ENCODE peak calls at places on chromosome 20, in five cellular contexts. H, V, Z, T and R are unnamed samples. For H3K4me1, the result is how much of the 10 kb centered on the place peaks cover.

GRCh38 chr20:62507323-62507722 is 31.5 kb upstream of the GATA5 start:
- DNase-seq in H (peak), V (no peak), Z (no peak), T (no peak), R (no peak)

GRCh38 chr20:16308754-16309153 is 264.5 kb downstream of the KIF16B start:
- DNase-seq in H (no peak), V (no peak), Z (no peak), T (no peak), R (no peak)

GRCh38 chr20:24917797-24918578 is 31.1 kb upstream of the CST7 start:
- DNase-seq in H (peak), V (peak), Z (peak), T (peak), R (peak)

GRCh38 chr20:48155231-48155630 is 369.9 kb upstream of the SULF2 start:
- DNase-seq in H (no peak), V (no peak), Z (no peak), T (no peak), R (no peak)

GRCh38 chr20:24587384-24588046 is 118.1 kb downstream of the SYNDIG1 start:
- DNase-seq in H (no peak), V (peak), Z (no peak), T (no peak), R (no peak)

GRCh38 chr20:43444107-43444506 is 13.6 kb upstream of the SRSF6 start:
- DNase-seq in H (no peak), V (no peak), Z (peak), T (no peak), R (no peak)

GRCh38 chr20:3681931-3682820 is at the start of gene ADAM33:
- DNase-seq in H (peak), V (peak), Z (peak), T (no peak), R (no peak)

GRCh38 chr20:40953856-40954255 is 74.8 kb upstream of the TOP1 start:
- DNase-seq in H (no peak), V (no peak), Z (no peak), T (no peak), R (no peak)

GRCh38 chr20:8007490-8007889 is 12.1 kb downstream of the TMX4 start:
- DNase-seq in H (no peak), V (no peak), Z (no peak), T (no peak), R (no peak)

GRCh38 chr20:33688938-33689424 is 2.8 kb upstream of the E2F1 start:
- DNase-seq in H (peak), V (no peak), Z (no peak), T (no peak), R (no peak)

GRCh38 chr20:3101251-3101650 is 16.7 kb upstream of the AVP start:
- DNase-seq in H (no peak), V (no peak), Z (no peak), T (no peak), R (no peak)

GRCh38 chr20:57986776-57987175 is 241.7 kb downstream of the ANKRD60 start:
- DNase-seq in H (no peak), V (no peak), Z (no peak), T (no peak), R (no peak)

GRCh38 chr20:34040300-34041015 is 46.7 kb downstream of the RALY start:
- DNase-seq in H (peak), V (no peak), Z (no peak), T (no peak), R (no peak)

GRCh38 chr20:17735959-17736621 is 36.3 kb downstream of the BANF2 start:
- DNase-seq in H (no peak), V (no peak), Z (no peak), T (no peak), R (no peak)

GRCh38 chr20:45725134-45725533 is 3.0 kb downstream of the SPINT4 start:
- DNase-seq in H (no peak), V (no peak), Z (no peak), T (no peak), R (no peak)

GRCh38 chr20:20821496-20822260 is 109.2 kb upstream of the RALGAPA2 start:
- DNase-seq in H (no peak), V (peak), Z (peak), T (no peak), R (peak)

GRCh38 chr20:6908673-6909072 is 141.2 kb downstream of the BMP2 start:
- DNase-seq in H (no peak), V (peak), Z (peak), T (no peak), R (peak)

GRCh38 chr20:51640743-51641142 is 98.2 kb upstream of the NFATC2 start:
- DNase-seq in H (no peak), V (no peak), Z (no peak), T (no peak), R (no peak)

GRCh38 chr20:37327748-37328147 is 18.2 kb upstream of the SRC start:
- DNase-seq in H (no peak), V (no peak), Z (no peak), T (no peak), R (no peak)

GRCh38 chr20:37330316-37330715 is 15.6 kb upstream of the SRC start:
- DNase-seq in H (no peak), V (no peak), Z (no peak), T (no peak), R (no peak)

GRCh38 chr20:37328149-37328945 is 17.6 kb upstream of the SRC start:
- DNase-seq in H (no peak), V (no peak), Z (no peak), T (no peak), R (no peak)

GRCh38 chr20:37331060-37331857 is 14.7 kb upstream of the SRC start:
- DNase-seq in H (no peak), V (no peak), Z (no peak), T (no peak), R (no peak)

GRCh38 chr20:37329481-37330165 is 16.3 kb upstream of the SRC start:
- DNase-seq in H (no peak), V (no peak), Z (peak), T (no peak), R (no peak)
- H3K4me1 ChIP-seq in H (under half), V (under half), Z (under half), T (under half), R (under half)

DNA sequence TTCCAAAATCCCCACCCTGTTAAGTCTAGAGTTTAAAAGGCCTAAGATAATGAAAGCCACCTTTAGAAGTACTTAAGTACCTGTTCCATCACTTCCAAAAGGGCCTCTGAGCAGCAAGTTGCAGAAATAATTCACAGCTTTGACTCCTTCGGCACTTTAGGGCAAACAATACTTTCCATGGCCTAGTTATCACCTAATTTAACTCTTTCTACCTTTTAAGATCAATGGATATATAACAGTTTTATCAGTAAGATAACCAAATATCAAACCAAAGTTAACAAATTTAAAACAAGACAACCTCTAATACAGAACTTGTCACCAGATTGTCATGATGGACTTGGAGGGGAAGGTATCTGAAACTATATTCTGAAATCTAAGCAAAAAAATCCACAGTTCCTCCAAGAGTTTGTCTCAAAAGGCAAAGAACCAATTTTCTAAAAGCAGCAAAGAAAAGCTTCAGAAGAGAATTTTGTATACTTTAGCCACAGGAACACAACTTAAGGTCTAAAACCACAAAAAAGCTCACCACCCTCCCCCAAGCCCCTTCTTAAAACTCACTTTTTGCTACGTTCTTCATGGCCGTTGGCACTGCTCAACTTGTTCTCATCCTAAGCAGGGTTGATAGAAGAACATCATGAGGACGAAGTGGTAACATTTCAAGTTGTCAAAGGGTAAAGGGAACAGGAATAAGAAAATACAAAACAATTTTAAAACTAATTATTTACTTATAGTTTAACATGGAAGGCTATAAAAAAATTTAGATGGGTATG is 3.5 kb downstream of the RBM39 start:
- DNase-seq in H (no peak), V (no peak), Z (no peak), T (no peak), R (no peak)
- H3K4me3 ChIP-seq in H (no peak), V (peak), Z (peak), T (no peak), R (no peak)

GRCh38 chr20:32336918-32337347 is 21.2 kb upstream of the ASXL1 start:
- DNase-seq in H (peak), V (no peak), Z (peak), T (peak), R (peak)
- H3K4me1 ChIP-seq in H (under half), V (under half), Z (under half), T (under half), R (under half)

DNA sequence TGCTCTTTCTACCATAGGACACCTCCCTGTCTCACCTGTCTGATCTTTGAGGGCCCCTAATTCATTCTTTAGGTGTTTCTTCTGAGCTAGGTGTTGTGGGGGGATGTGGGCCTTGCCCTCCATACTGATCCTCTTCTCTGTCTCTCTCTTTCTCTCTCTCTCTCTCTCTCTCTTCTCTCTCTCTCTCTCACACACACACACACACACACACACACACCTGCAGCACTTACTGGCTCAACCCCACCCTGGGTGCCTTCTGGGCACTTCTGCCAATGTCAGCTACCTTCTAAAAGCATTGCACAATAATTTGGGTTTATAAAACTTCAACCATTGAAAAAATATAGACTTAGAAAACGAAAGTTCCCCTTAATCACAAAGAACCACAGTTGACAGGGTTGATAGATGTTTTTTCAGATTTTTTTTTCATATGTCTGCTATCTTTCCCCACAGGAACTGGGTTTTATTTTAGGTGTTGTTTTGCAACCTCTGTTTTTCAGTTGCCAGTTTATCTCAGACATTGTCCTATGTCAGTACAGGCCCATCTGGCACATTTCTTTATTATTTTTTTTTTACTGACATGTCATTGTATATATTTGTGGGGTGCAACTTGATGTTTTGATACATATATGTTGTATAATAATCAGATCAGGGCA is 28.1 kb downstream of the PKIG start:
- DNase-seq in H (no peak), V (no peak), Z (no peak), T (no peak), R (no peak)
- H3K4me3 ChIP-seq in H (no peak), V (no peak), Z (no peak), T (no peak), R (no peak)

DNA sequence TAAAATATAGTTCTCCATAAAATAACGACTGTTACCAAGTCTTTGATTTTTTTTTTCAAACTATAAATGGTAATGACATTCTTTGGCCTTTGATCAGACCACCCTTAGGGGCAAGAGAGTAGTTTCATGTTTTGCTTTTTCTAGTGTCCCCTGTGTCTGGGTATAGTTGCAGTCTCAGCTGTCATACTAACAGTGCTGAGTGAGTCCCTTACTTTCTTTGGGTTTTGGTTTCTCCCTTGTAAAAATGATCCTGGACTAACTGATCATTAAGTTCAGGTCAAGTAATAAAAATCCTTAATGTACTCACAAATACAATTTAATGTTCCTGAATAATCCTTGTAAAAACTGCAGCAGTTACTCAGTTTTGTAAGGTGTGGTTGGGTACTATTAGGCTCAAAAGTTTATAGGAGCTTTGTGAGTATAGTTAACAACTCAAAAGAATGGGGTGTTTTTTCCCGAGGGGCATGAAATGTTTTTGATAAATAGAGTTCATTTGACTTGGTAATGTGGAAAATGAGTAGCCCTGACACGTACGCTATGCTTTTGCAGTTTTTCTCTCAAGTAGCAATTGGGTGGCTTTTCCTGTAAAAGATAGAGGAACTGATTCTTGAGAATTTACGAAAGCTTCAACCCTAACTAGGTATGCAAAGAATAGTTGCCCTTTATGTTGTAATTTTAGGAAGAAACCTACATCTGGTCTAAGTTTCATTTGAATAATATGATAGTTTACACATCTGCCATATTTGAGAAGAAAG is 6.2 kb downstream of the PTPN1 start:
- DNase-seq in H (no peak), V (no peak), Z (no peak), T (no peak), R (peak)
- H3K4me1 ChIP-seq in H (under half), V (under half), Z (under half), T (half or more), R (half or more)

DNA sequence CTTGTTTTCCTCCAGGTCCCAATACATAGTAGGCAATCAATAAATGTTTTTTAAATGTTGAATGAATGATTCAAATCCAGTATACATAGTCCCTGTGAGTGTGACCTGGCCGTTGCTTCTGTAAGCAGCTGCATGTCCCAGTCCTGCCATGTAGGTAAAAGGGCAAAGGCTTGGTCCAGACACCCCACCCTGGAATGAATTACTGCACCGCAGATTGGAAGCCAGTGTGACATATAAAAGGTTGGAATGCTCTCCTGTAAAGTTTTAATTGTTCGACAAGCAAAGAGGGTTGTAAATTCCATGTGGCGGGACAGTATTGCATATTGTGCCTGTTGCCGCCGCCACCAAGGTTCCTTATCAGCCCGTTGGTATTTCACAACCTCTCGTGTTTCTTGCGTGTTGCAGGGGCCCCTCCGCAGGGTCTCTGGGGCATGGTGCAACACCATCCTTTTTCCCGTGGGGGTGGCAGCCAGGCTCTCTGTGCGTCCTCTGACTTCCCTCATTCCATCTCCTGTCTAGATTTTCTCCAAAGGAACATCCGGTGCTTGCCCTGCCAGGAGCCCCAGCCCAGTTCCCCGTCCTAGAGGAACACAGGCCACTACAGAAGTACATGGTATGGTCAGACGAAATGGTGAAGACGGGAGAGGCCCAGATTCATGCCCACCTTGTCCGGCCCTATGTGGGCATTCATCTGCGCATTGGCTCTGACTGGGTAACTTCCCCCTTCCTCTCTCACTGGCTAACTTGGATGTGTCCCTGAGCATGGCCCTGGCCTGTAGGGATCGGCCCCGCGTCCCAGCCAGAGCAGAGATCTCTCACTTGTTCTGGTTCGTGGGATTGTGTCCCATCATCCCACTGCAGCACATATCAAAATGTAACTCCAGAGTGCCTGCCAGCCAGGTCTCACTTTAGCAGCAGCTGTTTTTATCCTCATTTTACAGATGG is 20.3 kb downstream of the POFUT1 start:
- DNase-seq in H (no peak), V (no peak), Z (no peak), T (no peak), R (no peak)
- H3K4me3 ChIP-seq in H (no peak), V (no peak), Z (no peak), T (no peak), R (no peak)

GRCh38 chr20:18986146-18986830 is 172.7 kb downstream of the SCP2D1 start:
- DNase-seq in H (no peak), V (no peak), Z (no peak), T (no peak), R (no peak)
- H3K4me1 ChIP-seq in H (under half), V (under half), Z (under half), T (under half), R (under half)

GRCh38 chr20:63639093-63639860 is 12.4 kb upstream of the GMEB2 start:
- DNase-seq in H (no peak), V (no peak), Z (no peak), T (no peak), R (no peak)
- H3K4me3 ChIP-seq in H (no peak), V (no peak), Z (no peak), T (no peak), R (no peak)

DNA sequence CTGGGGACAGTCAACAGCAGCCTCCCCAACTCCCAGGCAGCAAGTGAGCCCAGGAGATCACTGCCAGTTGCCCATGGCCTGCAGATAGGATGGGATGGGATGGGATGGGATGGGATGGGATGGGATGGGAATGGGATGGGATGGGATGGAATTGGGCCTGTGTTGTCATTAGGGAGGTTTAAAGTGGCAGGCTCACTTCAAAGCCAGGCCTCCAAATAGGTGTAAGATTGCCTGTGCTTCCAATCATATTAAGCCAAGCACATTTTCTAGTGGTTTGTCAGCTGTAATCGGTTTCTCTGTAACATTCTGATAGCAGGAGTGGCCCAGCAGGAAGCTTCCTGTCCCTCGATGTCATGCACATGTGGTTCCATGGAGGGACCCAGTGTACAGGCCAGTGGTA is 82.7 kb upstream of the NXT1 start:
- DNase-seq in H (no peak), V (no peak), Z (no peak), T (no peak), R (no peak)
- H3K4me1 ChIP-seq in H (under half), V (under half), Z (under half), T (under half), R (under half)